ENCODE peak calls at places on chromosome 10, in six cellular contexts. R is left ventricle myocardium inferior, Q is right lobe of liver, N is neural progenitor cell, G is glutamatergic neuron, K is thyroid gland. Z is an unnamed sample.

GRCh38 chr10:101961591-101962498 is 94.1 kb downstream of the ARMH3 start:
- DNase-seq in R (peak; percentile 33), Q (no peak), N (no peak), G (no peak), K (peak; percentile 87), Z (no peak)

GRCh38 chr10:80465839-80466590 is 11.9 kb downstream of the TSPAN14 start:
- DNase-seq in R (no peak), Q (no peak), N (no peak), G (no peak), K (peak; percentile 22), Z (no peak)

GRCh38 chr10:42111661-42112330 is 526.6 kb downstream of the ZNF33B start:
- DNase-seq in R (no peak), Q (no peak), N (no peak), G (no peak), K (no peak), Z (no peak)

GRCh38 chr10:103896225-103896624 is 21.8 kb downstream of the STN1 start:
- DNase-seq in R (no peak), Q (no peak), N (no peak), G (no peak), K (no peak), Z (no peak)

GRCh38 chr10:52992569-52992968 is 220.0 kb upstream of the MBL2 start:
- DNase-seq in R (no peak), Q (no peak), N (no peak), G (no peak), K (no peak), Z (no peak)

GRCh38 chr10:63260860-63261251 is 127.7 kb downstream of the NRBF2 start:
- DNase-seq in R (no peak), Q (no peak), N (no peak), G (no peak), K (no peak), Z (no peak)

GRCh38 chr10:91603931-91604331 is 28.9 kb downstream of the PPP1R3C start:
- DNase-seq in R (no peak), Q (no peak), N (no peak), G (no peak), K (no peak), Z (no peak)

GRCh38 chr10:67763499-67764011 is 67.6 kb upstream of the CTNNA3 start:
- DNase-seq in R (peak; percentile 83), Q (peak; percentile 76), N (peak; percentile 77), G (peak; percentile 73), K (peak; percentile 72), Z (peak; percentile 58)

GRCh38 chr10:100779329-100779728 is 33.9 kb downstream of the PAX2 start:
- DNase-seq in R (no peak), Q (no peak), N (no peak), G (no peak), K (no peak), Z (no peak)

GRCh38 chr10:104277785-104278184 is 8.8 kb downstream of the GSTO2 start:
- DNase-seq in R (no peak), Q (no peak), N (no peak), G (no peak), K (peak; percentile 54), Z (no peak)

GRCh38 chr10:29703276-29703675 is 68.5 kb upstream of the SVIL start:
- DNase-seq in R (no peak), Q (no peak), N (no peak), G (peak; percentile 76), K (peak; percentile 79), Z (no peak)

GRCh38 chr10:116457480-116457879 is 29.8 kb downstream of the PNLIPRP3 start:
- DNase-seq in R (no peak), Q (no peak), N (no peak), G (no peak), K (no peak), Z (no peak)

GRCh38 chr10:43971981-43972380 is 323.3 kb upstream of the ZNF32 start:
- DNase-seq in R (no peak), Q (no peak), N (no peak), G (no peak), K (no peak), Z (no peak)

GRCh38 chr10:5985029-5985428 is 7.7 kb upstream of the IL15RA start:
- DNase-seq in R (no peak), Q (peak; percentile 33), N (no peak), G (no peak), K (no peak), Z (no peak)

GRCh38 chr10:49594594-49594993 is 15.5 kb upstream of the SLC18A3 start:
- DNase-seq in R (no peak), Q (no peak), N (peak; percentile 77), G (peak; percentile 69), K (peak; percentile 24), Z (peak; percentile 71)

GRCh38 chr10:126223512-126224067 is 164.7 kb downstream of the ADAM12 start:
- DNase-seq in R (no peak), Q (no peak), N (no peak), G (no peak), K (peak; percentile 72), Z (no peak)

GRCh38 chr10:18179901-18180300 is 39.7 kb downstream of the CACNB2 start:
- DNase-seq in R (no peak), Q (no peak), N (no peak), G (no peak), K (no peak), Z (no peak)

GRCh38 chr10:93597075-93597599 is 3.9 kb downstream of the RBP4 start:
- DNase-seq in R (no peak), Q (no peak), N (no peak), G (no peak), K (no peak), Z (no peak)

GRCh38 chr10:26711324-26711723 is 13.8 kb downstream of the PDSS1 start:
- DNase-seq in R (no peak), Q (no peak), N (no peak), G (no peak), K (no peak), Z (no peak)

GRCh38 chr10:49508654-49509053 is 30.3 kb downstream of the ERCC6 start:
- DNase-seq in R (no peak), Q (no peak), N (no peak), G (no peak), K (no peak), Z (no peak)

GRCh38 chr10:26728957-26729356 is 31.5 kb downstream of the PDSS1 start:
- DNase-seq in R (no peak), Q (no peak), N (no peak), G (no peak), K (no peak), Z (no peak)

GRCh38 chr10:16999665-17000451 is 129.8 kb downstream of the CUBN start:
- DNase-seq in R (no peak), Q (no peak), N (no peak), G (no peak), K (no peak), Z (no peak)

GRCh38 chr10:22443200-22443881 is 98.0 kb downstream of the SPAG6 start:
- DNase-seq in R (no peak), Q (no peak), N (no peak), G (no peak), K (no peak), Z (no peak)

GRCh38 chr10:22620140-22620857 is 94.1 kb downstream of the PIP4K2A start:
- DNase-seq in R (peak; percentile 78), Q (no peak), N (no peak), G (no peak), K (peak; percentile 69), Z (no peak)

GRCh38 chr10:21535494-21535818 is 1.4 kb downstream of the MLLT10 start:
- DNase-seq in R (no peak), Q (no peak), N (no peak), G (no peak), K (no peak), Z (no peak)

GRCh38 chr10:79465341-79465740 is 19.9 kb upstream of the ZCCHC24 start:
- DNase-seq in R (no peak), Q (no peak), N (no peak), G (no peak), K (no peak), Z (no peak)

DNA sequence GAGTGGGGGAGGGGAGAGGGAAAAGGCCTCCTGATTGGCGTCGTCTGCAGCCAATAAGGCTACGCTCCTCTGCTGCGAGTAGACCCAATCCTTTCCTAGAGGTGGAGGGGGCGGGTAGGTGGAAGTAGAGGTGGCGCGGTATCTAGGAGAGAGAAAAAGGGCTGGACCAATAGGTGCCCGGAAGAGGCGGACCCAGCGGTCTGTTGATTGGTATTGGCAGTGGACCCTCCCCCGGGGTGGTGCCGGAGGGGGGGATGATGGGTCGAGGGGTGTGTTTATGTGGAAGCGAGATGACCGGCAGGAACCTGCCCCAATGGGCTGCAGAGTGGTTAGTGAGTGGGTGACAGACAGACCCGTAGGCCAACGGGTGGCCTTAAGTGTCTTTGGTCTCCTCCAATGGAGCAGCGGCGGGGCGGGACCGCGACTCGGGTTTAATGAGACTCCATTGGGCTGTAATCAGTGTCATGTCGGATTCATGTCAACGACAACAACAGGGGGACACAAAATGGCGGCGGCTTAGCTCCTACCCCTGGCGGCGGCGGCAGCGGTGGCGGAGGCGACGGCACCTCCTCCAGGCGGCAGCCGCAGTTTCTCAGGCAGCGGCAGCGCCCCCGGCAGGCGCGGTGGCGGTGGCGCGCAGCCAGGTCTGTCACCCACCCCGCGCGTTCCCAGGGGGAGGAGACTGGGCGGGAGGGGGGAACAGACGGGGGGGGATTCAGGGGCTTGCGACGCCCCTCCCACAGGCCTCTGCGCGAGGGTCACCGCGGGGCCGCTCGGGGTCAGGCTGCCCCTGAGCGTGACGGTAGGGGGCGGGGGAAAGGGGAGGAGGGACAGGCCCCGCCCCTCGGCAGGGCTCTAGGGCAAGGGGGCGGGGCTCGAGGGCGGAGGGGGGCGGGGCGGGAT is at the start of gene KAT6B:
- DNase-seq in R (peak; percentile 100), Q (peak; percentile 100), N (peak; percentile 100), G (peak; percentile 100), K (peak; percentile 100), Z (peak; percentile 98)
- TF ChIP-seq CTCF in R (no peak), Q (peak; percentile 19), N (peak; percentile 63), G (peak; percentile 51), K (no peak), Z (peak; percentile 51)

DNA sequence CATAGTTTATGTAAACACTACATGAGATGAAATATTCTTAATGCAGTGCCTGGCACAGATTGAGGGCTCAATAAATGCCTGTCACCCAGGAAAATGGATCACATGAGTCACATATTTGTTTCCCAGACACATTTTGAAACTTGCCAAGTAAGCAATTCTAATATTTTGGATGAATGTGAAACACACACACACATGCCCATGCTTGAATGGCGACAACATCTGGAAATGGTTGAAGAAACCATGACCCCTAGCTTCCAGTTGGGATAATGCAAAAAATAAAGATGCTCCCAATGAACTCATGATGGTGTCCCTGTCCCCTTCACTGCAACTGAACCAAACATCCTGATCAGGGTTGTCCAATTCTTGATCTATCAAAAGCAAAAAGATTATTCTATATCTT is 797.3 kb downstream of the XPNPEP1 start:
- DNase-seq in R (no peak), Q (no peak), N (peak; percentile 6), G (no peak), K (no peak), Z (no peak)
- TF ChIP-seq CTCF in R (no peak), Q (no peak), N (peak; percentile 45), G (no peak), K (no peak), Z (no peak)

DNA sequence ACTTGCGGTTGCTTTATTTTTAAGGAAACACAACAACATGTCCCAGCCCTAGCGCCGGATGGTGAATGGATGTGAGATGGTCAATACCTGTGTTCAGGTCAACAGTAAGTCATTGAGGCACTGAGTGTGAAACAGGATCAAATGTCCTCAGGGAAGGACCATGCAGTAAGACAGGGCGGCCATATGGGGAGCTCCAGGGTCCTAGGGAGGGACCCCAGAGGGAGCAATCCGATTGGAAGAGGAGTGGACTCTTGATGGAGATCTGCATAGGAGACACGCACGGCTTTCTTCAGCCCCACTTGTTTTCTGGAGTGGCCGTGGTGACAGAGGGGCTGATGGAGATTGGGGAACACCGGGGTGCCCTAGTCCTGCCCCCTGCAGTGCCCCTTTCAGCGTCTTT is 423.8 kb upstream of the MKI67 start:
- DNase-seq in R (no peak), Q (no peak), N (no peak), G (no peak), K (no peak), Z (no peak)
- TF ChIP-seq CTCF in R (no peak), Q (no peak), N (no peak), G (no peak), K (no peak), Z (no peak)

GRCh38 chr10:89391882-89392756 is at the start of gene IFIT1:
- DNase-seq in R (no peak), Q (peak; percentile 78), N (peak; percentile 60), G (no peak), K (peak; percentile 54), Z (peak; percentile 47)
- TF ChIP-seq CTCF in R (no peak), Q (no peak), N (no peak), G (no peak), K (no peak), Z (no peak)

Z was measured in GM13977.